ENCODE peak calls at places on chromosomes 5 and 9, in four cellular contexts. One of them, this sample, is unnamed.

GRCh38 chr5:11139471-11139870 is 378.4 kb upstream of the DAP start:
- DNase-seq in HEK293T: no peak
- DNase-seq in WTC11: no peak
- DNase-seq in K562: no peak
- DNase-seq in this sample: no peak

GRCh38 chr5:10725636-10726035 is 35.4 kb downstream of the DAP start:
- DNase-seq in HEK293T: no peak
- DNase-seq in WTC11: no peak
- DNase-seq in K562: no peak
- DNase-seq in this sample: no peak

GRCh38 chr5:50751064-50751657 is 84.7 kb downstream of the PARP8 start:
- DNase-seq in HEK293T: peak
- DNase-seq in WTC11: no peak
- DNase-seq in K562: peak
- DNase-seq in this sample: peak

GRCh38 chr9:72025956-72026355 is 34.5 kb downstream of the C9orf57 start:
- DNase-seq in HEK293T: no peak
- DNase-seq in WTC11: no peak
- DNase-seq in K562: no peak
- DNase-seq in this sample: no peak

GRCh38 chr5:10161778-10162177 is 87.9 kb downstream of the ATPSCKMT start:
- DNase-seq in HEK293T: no peak
- DNase-seq in WTC11: no peak
- DNase-seq in K562: no peak
- DNase-seq in this sample: no peak

GRCh38 chr5:139653616-139654015 is 5.5 kb downstream of the CXXC5 start:
- DNase-seq in HEK293T: no peak
- DNase-seq in WTC11: no peak
- DNase-seq in K562: no peak
- DNase-seq in this sample: no peak

GRCh38 chr5:175802361-175802760 is 69.0 kb upstream of the CPLX2 start:
- DNase-seq in HEK293T: no peak
- DNase-seq in WTC11: no peak
- DNase-seq in K562: no peak
- DNase-seq in this sample: no peak

GRCh38 chr9:77876091-77876490 is 155.5 kb downstream of the GNAQ start:
- DNase-seq in HEK293T: peak
- DNase-seq in WTC11: no peak
- DNase-seq in K562: no peak
- DNase-seq in this sample: no peak

GRCh38 chr5:89297111-89297510 is 414.1 kb upstream of the MEF2C start:
- DNase-seq in HEK293T: no peak
- DNase-seq in WTC11: no peak
- DNase-seq in K562: no peak
- DNase-seq in this sample: no peak

DNA sequence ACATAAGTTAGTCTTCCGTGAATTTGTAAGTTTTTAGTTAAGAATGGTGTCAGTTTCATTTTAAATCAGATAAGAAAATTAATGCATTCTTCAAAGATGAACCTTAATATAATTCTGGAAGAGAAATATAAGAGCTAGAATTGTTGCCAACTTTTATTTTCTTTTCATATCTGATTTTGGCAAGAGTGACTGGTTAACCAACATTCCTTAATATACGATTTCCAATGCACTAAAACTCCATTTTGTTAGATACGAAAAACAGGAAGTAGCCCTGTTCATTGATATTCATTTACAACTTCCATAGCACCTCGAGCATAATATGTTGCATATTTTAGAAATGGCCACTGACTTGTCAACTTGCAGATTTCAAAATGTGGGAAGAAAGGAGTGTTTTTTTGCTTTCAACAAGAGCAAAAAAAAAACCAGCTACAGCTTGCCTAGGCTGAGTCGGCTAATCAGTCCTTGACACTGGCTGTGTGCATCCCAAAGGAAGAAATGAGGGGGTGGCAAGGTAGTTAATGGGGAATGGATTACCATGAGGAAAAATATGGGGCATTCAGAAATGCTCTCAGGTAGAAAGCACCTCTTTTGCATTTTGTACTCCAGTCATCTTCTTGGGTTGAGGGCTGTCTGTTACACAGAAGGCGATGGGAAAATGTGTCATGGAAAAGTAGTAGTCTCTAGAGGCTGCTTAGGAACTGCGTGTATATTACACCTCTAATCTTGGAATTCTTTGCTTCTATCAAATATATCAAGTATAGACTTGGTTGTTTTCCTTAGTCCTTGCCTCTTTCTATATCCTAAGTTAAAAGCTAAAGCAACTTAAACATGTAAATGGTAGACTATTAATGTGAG is 3.9 kb downstream of the MAP3K1 start:
- DNase-seq in HEK293T: no peak
- DNase-seq in WTC11: no peak
- DNase-seq in K562: no peak
- DNase-seq in this sample: no peak
- TF ChIP-seq ELF4 in HEK293T: no peak
- TF ChIP-seq ELF4 in WTC11: no peak
- TF ChIP-seq ELF4 in K562: no peak
- TF ChIP-seq ELF4 in this sample: no peak

GRCh38 chr5:179828756-179829421 is 8.2 kb downstream of the SQSTM1 start:
- DNase-seq in HEK293T: no peak
- DNase-seq in WTC11: no peak
- DNase-seq in K562: no peak
- DNase-seq in this sample: no peak

GRCh38 chr5:179825655-179826182 is 5.0 kb downstream of the SQSTM1 start:
- DNase-seq in HEK293T: no peak
- DNase-seq in WTC11: no peak
- DNase-seq in K562: peak
- DNase-seq in this sample: peak

GRCh38 chr5:179824745-179825112 is 4.0 kb downstream of the SQSTM1 start:
- DNase-seq in HEK293T: no peak
- DNase-seq in WTC11: no peak
- DNase-seq in K562: peak
- DNase-seq in this sample: no peak

GRCh38 chr5:179829732-179830435 is 9.2 kb downstream of the SQSTM1 start:
- DNase-seq in HEK293T: no peak
- DNase-seq in WTC11: no peak
- DNase-seq in K562: no peak
- DNase-seq in this sample: no peak

GRCh38 chr5:179827684-179828083 is 7.0 kb downstream of the SQSTM1 start:
- DNase-seq in HEK293T: no peak
- DNase-seq in WTC11: no peak
- DNase-seq in K562: no peak
- DNase-seq in this sample: no peak
- TF ChIP-seq ELF4 in HEK293T: no peak
- TF ChIP-seq ELF4 in WTC11: no peak
- TF ChIP-seq ELF4 in K562: no peak
- TF ChIP-seq ELF4 in this sample: no peak

DNA sequence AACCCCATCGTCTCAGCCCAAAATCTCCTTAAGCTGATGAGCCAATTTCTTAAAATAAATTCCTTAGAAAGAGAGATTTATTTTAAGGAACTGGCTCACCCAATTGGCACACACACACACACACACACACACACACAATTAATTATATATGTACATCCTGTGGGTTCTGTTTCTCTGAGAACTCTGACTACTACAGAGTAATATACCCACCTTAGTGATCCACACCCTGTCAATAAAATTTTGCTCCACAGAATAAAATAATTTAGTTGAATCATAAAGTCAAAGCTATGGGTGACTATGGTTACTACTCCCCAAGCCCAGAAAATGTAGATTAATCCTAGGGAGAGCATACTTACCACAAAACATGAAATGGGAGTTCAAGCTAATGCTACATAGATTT is 131.0 kb downstream of the DMAC1 start:
- DNase-seq in HEK293T: no peak
- DNase-seq in WTC11: no peak
- DNase-seq in K562: no peak
- DNase-seq in this sample: no peak
- TF ChIP-seq ELF4 in HEK293T: no peak
- TF ChIP-seq ELF4 in WTC11: no peak
- TF ChIP-seq ELF4 in K562: no peak
- TF ChIP-seq ELF4 in this sample: no peak

DNA sequence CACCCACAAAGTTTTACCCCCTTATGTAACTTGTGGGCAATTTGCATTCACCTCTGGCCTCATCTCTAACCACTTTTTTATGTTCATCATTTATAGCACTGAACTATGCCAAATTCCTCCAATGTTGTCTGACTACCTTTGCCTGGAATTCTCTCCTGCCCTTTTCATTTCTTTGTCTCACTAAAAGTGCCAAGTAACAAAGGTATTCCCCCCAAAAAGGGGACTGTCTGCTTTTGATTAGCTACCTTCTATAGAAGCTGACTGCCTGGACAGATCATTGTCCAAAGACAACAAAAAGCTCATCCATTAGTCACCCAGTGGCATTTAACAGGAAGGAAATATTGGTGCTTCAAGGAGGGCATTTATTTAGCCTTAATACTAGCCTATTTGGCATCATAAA is 189.9 kb upstream of the VCAN start:
- DNase-seq in HEK293T: no peak
- DNase-seq in WTC11: no peak
- DNase-seq in K562: no peak
- DNase-seq in this sample: no peak
- TF ChIP-seq ELF4 in HEK293T: no peak
- TF ChIP-seq ELF4 in WTC11: no peak
- TF ChIP-seq ELF4 in K562: no peak
- TF ChIP-seq ELF4 in this sample: no peak

GRCh38 chr9:108080285-108080684 is 590.7 kb upstream of the KLF4 start:
- DNase-seq in HEK293T: no peak
- DNase-seq in WTC11: no peak
- DNase-seq in K562: no peak
- DNase-seq in this sample: no peak

GRCh38 chr9:108081112-108081511 is 591.5 kb upstream of the KLF4 start:
- DNase-seq in HEK293T: no peak
- DNase-seq in WTC11: no peak
- DNase-seq in K562: no peak
- DNase-seq in this sample: no peak

GRCh38 chr9:108086624-108087023 is 597.1 kb upstream of the KLF4 start:
- DNase-seq in HEK293T: no peak
- DNase-seq in WTC11: no peak
- DNase-seq in K562: no peak
- DNase-seq in this sample: no peak

GRCh38 chr9:108083796-108084352 is 594.3 kb upstream of the KLF4 start:
- DNase-seq in HEK293T: no peak
- DNase-seq in WTC11: no peak
- DNase-seq in K562: no peak
- DNase-seq in this sample: no peak

DNA sequence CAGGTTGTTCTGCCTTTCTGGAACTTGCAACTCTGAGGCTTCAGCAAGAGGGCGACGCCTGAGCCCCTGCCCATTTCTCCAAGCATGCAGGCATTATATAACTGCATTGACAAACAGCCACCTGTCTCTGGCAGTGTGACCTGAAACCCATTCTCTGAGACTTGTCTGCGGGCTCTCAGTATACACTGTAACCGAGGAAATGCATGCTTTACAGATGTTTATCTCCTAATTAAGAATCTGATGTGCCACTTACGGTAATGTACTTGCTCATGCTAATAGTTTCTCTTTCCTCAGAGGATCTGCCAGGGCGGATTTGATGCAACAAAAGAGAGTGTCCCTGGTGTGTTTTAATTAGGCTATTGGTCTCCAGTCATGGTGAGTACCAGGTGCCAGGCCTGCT is 593.6 kb upstream of the KLF4 start:
- DNase-seq in HEK293T: no peak
- DNase-seq in WTC11: no peak
- DNase-seq in K562: no peak
- DNase-seq in this sample: no peak
- TF ChIP-seq ELF4 in HEK293T: no peak
- TF ChIP-seq ELF4 in WTC11: no peak
- TF ChIP-seq ELF4 in K562: no peak
- TF ChIP-seq ELF4 in this sample: no peak

GRCh38 chr9:109781541-109782197 is 1.7 kb downstream of the PALM2AKAP2 start:
- DNase-seq in HEK293T: no peak
- DNase-seq in WTC11: no peak
- DNase-seq in K562: no peak
- DNase-seq in this sample: no peak

GRCh38 chr9:109781086-109781485 is 1.1 kb downstream of the PALM2AKAP2 start:
- DNase-seq in HEK293T: no peak
- DNase-seq in WTC11: no peak
- DNase-seq in K562: no peak
- DNase-seq in this sample: no peak

GRCh38 chr9:109780453-109781033 is 545 bp downstream of the PALM2AKAP2 start:
- DNase-seq in HEK293T: peak
- DNase-seq in WTC11: peak
- DNase-seq in K562: no peak
- DNase-seq in this sample: no peak

GRCh38 chr9:109776391-109776790 is 3.6 kb upstream of the PALM2AKAP2 start:
- DNase-seq in HEK293T: no peak
- DNase-seq in WTC11: no peak
- DNase-seq in K562: no peak
- DNase-seq in this sample: no peak

GRCh38 chr9:109779711-109780452 is at the start of gene PALM2AKAP2:
- DNase-seq in HEK293T: peak
- DNase-seq in WTC11: peak
- DNase-seq in K562: no peak
- DNase-seq in this sample: no peak
- TF ChIP-seq ELF4 in HEK293T: no peak
- TF ChIP-seq ELF4 in WTC11: peak
- TF ChIP-seq ELF4 in K562: no peak
- TF ChIP-seq ELF4 in this sample: no peak

GRCh38 chr5:84248013-84248412 is 136.7 kb downstream of the EDIL3 start:
- DNase-seq in HEK293T: peak
- DNase-seq in WTC11: no peak
- DNase-seq in K562: no peak
- DNase-seq in this sample: no peak
- TF ChIP-seq ELF4 in HEK293T: no peak
- TF ChIP-seq ELF4 in WTC11: no peak
- TF ChIP-seq ELF4 in K562: no peak
- TF ChIP-seq ELF4 in this sample: no peak

This sample was measured in HepG2.